ENCODE peak calls at places on chromosomes 7 and 10, in five cellular contexts. O is stomach, Z is PC-9, C is pancreas, P is GM06990. T is an unnamed sample.

GRCh38 chr10:107739951-107740350 is 575.4 kb upstream of the SORCS1 start:
- DNase-seq in O (no peak), Z (no peak), C (no peak), P (no peak), T (no peak)

GRCh38 chr7:45920543-45921380 is at the start of gene IGFBP3:
- DNase-seq in O (no peak), Z (peak), C (peak), P (no peak), T (no peak)

GRCh38 chr10:68086011-68086410 is 10.9 kb upstream of the HERC4 start:
- DNase-seq in O (no peak), Z (peak), C (no peak), P (no peak), T (no peak)

GRCh38 chr7:116569737-116570136 is 44.9 kb downstream of the CAV1 start:
- DNase-seq in O (no peak), Z (no peak), C (no peak), P (no peak), T (no peak)

GRCh38 chr10:113456741-113457140 is 96.1 kb upstream of the HABP2 start:
- DNase-seq in O (no peak), Z (no peak), C (no peak), P (no peak), T (no peak)

GRCh38 chr7:100603697-100604077 is 1.5 kb downstream of the PCOLCE start:
- DNase-seq in O (no peak), Z (no peak), C (no peak), P (no peak), T (no peak)

GRCh38 chr7:85167636-85168035 is 19.2 kb downstream of the SEMA3D start:
- DNase-seq in O (no peak), Z (no peak), C (no peak), P (no peak), T (no peak)

GRCh38 chr7:109879429-109879828 is 1211.5 kb upstream of the LRRN3 start:
- DNase-seq in O (no peak), Z (no peak), C (no peak), P (no peak), T (no peak)

GRCh38 chr10:73865459-73866442 is 8.6 kb downstream of the CAMK2G start:
- DNase-seq in O (no peak), Z (no peak), C (no peak), P (peak), T (peak)

GRCh38 chr10:3825244-3825643 is 40.2 kb upstream of the KLF6 start:
- DNase-seq in O (no peak), Z (peak), C (no peak), P (no peak), T (no peak)

GRCh38 chr10:48880016-48880705 is 59.5 kb downstream of the LRRC18 start:
- DNase-seq in O (no peak), Z (no peak), C (no peak), P (no peak), T (no peak)

GRCh38 chr7:38660427-38661099 is 29.4 kb upstream of the AMPH start:
- DNase-seq in O (no peak), Z (no peak), C (no peak), P (no peak), T (no peak)

GRCh38 chr7:56375173-56375572 is 259.0 kb upstream of the NUPR2 start:
- DNase-seq in O (no peak), Z (no peak), C (peak), P (no peak), T (no peak)